ENCODE peak calls at places on chromosomes 7 and 10, in seven cellular contexts. C, D, U, Y, G, L and X are unnamed samples. For H3K9me3, the result is how much of the 10 kb centered on the place peaks cover.

GRCh38 chr10:7507887-7508726 is 97.3 kb upstream of the SFMBT2 start:
- DNase-seq in Y (peak), L (no peak), D (peak), G (no peak), C (no peak), U (no peak), X (no peak)

GRCh38 chr7:131735151-131735550 is 178.7 kb upstream of the PODXL start:
- DNase-seq in Y (no peak), U (no peak), G (no peak), C (no peak), D (no peak), L (no peak), X (no peak)

GRCh38 chr7:40720401-40720800 is 585.6 kb downstream of the SUGCT start:
- DNase-seq in C (no peak), L (peak), D (no peak), U (no peak), G (no peak), Y (no peak), X (no peak)

GRCh38 chr7:154927624-154928125 is 75.2 kb downstream of the PAXIP1 start:
- DNase-seq in C (peak), D (peak), L (peak), G (no peak), Y (peak), U (peak), X (peak)

GRCh38 chr10:116190883-116191282 is 82.1 kb downstream of the GFRA1 start:
- DNase-seq in D (no peak), Y (no peak), L (no peak), C (no peak), G (no peak), U (no peak), X (no peak)

GRCh38 chr7:43619213-43620012 is 36.5 kb downstream of the STK17A start:
- DNase-seq in Y (no peak), U (no peak), G (no peak), C (no peak), L (peak), D (no peak), X (no peak)

GRCh38 chr10:123380491-123381085 is 226.4 kb downstream of the BUB3 start:
- DNase-seq in U (no peak), C (no peak), Y (no peak), G (no peak), L (no peak), D (no peak), X (no peak)

GRCh38 chr7:100568936-100569844 is 4.5 kb downstream of the SAP25 start:
- DNase-seq in D (peak), G (no peak), L (no peak), Y (peak), C (peak), U (peak), X (peak)

GRCh38 chr7:23298141-23298851 is 843 bp upstream of the MALSU1 start:
- DNase-seq in D (no peak), L (peak), C (no peak), U (no peak), Y (no peak), G (no peak), X (peak)

GRCh38 chr7:34087892-34088891 is 182.9 kb downstream of the BMPER start:
- DNase-seq in Y (no peak), L (peak), G (no peak), U (peak), C (peak), D (no peak), X (peak)

GRCh38 chr10:33661580-33662269 is 327.3 kb upstream of the NRP1 start:
- DNase-seq in Y (peak), U (peak), C (no peak), G (peak), D (no peak), L (no peak), X (no peak)

GRCh38 chr10:91493313-91493712 is 83.2 kb downstream of the HECTD2 start:
- DNase-seq in Y (no peak), G (no peak), L (peak), C (no peak), D (no peak), U (peak), X (no peak)

GRCh38 chr10:47309403-47310089 is 9.5 kb downstream of the GDF10 start:
- DNase-seq in Y (no peak), D (no peak), L (no peak), C (no peak), U (no peak), G (no peak), X (peak)

GRCh38 chr7:159056722-159057121 is 87.9 kb downstream of the VIPR2 start:
- DNase-seq in L (no peak), U (no peak), D (no peak), C (no peak), G (no peak), Y (no peak), X (no peak)

GRCh38 chr7:66267249-66267648 is 62.1 kb downstream of the TPST1 start:
- DNase-seq in L (peak), G (no peak), U (no peak), C (no peak), D (no peak), Y (no peak), X (no peak)

GRCh38 chr7:88757371-88757770 is 2.1 kb upstream of the ZNF804B start:
- DNase-seq in L (no peak), G (no peak), D (no peak), U (no peak), C (no peak), Y (no peak), X (no peak)
- H3K9me3 ChIP-seq in L (under half), G (under half), D (under half), U (under half), C (under half), Y (under half), X (under half)

GRCh38 chr10:66455304-66455703 is 470.5 kb upstream of the LRRTM3 start:
- DNase-seq in G (no peak), U (no peak), D (no peak), Y (no peak), L (no peak), C (no peak), X (no peak)

GRCh38 chr10:66457629-66458028 is 468.2 kb upstream of the LRRTM3 start:
- DNase-seq in D (no peak), C (no peak), G (no peak), U (no peak), L (no peak), Y (no peak), X (no peak)
- H3K9me3 ChIP-seq in D (under half), C (under half), G (under half), U (under half), L (under half), Y (under half), X (under half)

DNA sequence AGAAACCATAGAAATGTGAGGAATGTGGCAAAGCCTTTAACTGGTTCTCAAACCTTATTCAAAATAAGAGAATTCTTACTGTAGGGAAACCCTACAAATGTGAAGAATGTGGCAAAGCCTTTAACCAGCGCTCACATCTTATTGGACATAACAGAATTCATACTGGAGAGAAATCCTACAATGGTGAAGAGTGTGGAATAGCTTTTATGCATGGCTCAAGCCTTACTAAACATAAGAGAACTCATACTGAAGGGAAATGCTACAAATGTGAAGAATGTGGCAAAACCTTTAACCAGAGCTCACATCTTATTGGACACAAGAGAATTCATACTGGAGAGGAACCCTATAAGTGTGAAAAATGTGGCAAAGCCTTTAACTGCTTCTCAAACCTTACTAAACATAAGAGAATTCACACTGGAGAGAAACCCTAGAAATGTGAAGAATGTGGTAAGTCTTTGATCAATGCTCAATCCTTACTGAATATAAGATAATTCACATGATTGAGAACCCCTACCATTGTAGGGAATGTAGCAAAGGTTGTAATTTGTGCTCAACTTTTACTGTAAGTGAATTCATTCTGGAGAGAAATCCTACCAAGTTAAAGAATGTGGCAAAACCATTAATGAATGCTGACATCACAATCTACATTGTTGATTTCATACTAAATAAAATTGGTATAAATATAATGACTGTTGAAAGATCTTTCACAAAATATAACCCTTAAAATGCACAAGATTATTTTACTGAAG is 142.5 kb upstream of the ZNF479 start:
- DNase-seq in L (no peak), U (no peak), G (no peak), D (no peak), C (no peak), Y (no peak), X (no peak)
- H3K9me3 ChIP-seq in L (under half), U (under half), G (under half), D (under half), C (under half), Y (half or more), X (half or more)

GRCh38 chr10:68462536-68462935 is 9.2 kb downstream of the DNA2 start:
- DNase-seq in Y (no peak), L (no peak), U (no peak), C (no peak), D (no peak), G (no peak), X (no peak)

GRCh38 chr10:68463365-68464093 is 8.2 kb downstream of the DNA2 start:
- DNase-seq in C (no peak), D (no peak), L (no peak), U (no peak), G (no peak), Y (no peak), X (no peak)

GRCh38 chr10:68461032-68461431 is 10.7 kb downstream of the DNA2 start:
- DNase-seq in G (no peak), D (no peak), U (no peak), C (no peak), Y (no peak), L (no peak), X (no peak)
- H3K9me3 ChIP-seq in G (under half), D (under half), U (under half), C (under half), Y (under half), L (under half), X (under half)

GRCh38 chr7:93747019-93747418 is 143.5 kb downstream of the TFPI2 start:
- DNase-seq in L (no peak), G (no peak), U (no peak), C (no peak), D (no peak), Y (no peak), X (no peak)
- H3K9me3 ChIP-seq in L (under half), G (under half), U (under half), C (under half), D (under half), Y (under half), X (under half)

DNA sequence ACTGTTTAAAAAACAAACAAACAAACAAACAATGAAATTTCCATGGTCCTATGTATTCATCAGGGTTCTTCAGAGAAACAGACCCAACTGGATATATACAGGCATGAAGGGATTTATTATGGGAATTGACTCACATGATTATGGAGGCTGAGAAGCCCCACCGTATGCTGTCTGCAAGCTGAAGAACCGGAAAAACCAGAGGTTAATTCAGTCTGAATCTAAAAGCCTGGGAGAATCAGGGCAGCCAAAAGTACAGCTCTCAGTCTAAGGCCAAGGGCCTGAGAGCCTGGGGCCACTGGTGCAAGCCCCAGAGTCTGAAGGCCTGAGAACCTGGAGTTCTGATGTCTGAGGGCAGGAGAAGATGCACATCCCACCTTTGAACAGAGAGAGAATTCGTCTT is 163.5 kb downstream of the MDFIC start:
- DNase-seq in U (no peak), Y (no peak), L (no peak), G (no peak), D (no peak), C (no peak), X (no peak)
- H3K9me3 ChIP-seq in U (under half), Y (under half), L (under half), G (under half), D (under half), C (under half), X (under half)

GRCh38 chr10:19964625-19965024 is 148.4 kb downstream of the PLXDC2 start:
- DNase-seq in L (no peak), U (no peak), G (no peak), D (no peak), Y (no peak), C (no peak), X (peak)
- H3K9me3 ChIP-seq in L (under half), U (under half), G (under half), D (under half), Y (under half), C (under half), X (under half)

DNA sequence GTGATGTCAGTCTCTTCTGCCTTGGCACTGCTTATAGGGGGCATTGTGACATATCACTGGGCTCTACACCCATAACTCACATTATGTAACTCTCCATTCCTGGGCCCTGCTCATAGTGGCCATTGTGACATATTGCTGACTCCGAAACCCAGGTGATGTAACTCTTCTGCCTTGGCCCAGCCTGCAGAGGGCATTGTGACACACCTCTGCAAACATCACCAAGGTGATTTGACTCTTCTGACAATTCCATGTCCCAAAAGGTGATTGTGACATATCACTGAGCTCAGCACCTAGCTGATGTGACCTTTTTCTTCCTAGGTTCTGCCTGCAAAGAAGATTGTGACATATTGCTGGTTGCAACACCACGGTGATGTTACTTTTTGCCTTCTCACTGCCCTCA is 36.5 kb upstream of the ZNF680 start:
- DNase-seq in G (no peak), L (no peak), C (no peak), Y (no peak), D (no peak), U (no peak), X (no peak)
- H3K9me3 ChIP-seq in G (under half), L (under half), C (under half), Y (under half), D (under half), U (under half), X (under half)

DNA sequence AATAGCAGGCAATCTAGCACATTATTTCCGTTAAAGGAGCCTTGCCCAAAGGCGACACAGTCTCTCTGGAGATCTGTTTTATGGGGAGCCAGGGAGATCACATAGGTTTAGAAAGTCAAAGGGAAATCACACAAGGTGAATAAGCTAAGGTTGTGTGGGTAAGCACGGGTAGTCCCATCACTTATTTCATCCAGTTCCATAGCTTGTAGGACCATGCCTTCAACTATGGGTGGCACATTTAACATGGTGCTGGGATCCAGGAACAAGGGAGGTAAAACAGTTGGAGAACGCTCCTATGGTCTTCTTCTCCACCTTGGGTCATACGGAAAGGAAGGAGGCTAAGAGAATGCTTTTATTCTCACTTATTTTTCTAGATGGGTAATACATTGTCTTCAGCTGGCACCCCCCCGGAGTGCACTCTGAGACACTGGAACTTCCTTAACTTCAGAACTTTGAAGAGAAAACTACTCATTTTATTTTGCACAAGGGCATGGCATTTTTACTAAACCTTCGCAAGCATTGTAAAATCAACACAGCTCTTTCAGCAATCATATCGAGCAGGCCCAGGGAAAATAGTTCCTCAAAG is 435.4 kb downstream of the KIF20B start:
- DNase-seq in G (no peak), D (no peak), C (peak), L (peak), Y (no peak), U (no peak), X (peak)
- H3K9me3 ChIP-seq in G (under half), D (under half), C (under half), L (under half), Y (half or more), U (under half), X (half or more)